ENCODE peak calls at places on chromosomes 1 and 21, in eight cellular contexts. R is CD8-positive, alpha-beta T cell; Z is heart right ventricle; K is pancreas; Y is body of pancreas; V is endothelial cell of umbilical vein; J is PC-3; S is prostate gland. I is an unnamed sample. For H3K36me3, the result is how much of the 10 kb centered on the place peaks cover.

GRCh38 chr1:90704817-90705216 is 12.3 kb downstream of the BARHL2 start:
- DNase-seq in S (no peak), R (no peak), V (no peak), Y (no peak), J (no peak), K (no peak), Z (no peak), I (no peak)

GRCh38 chr1:96370752-96371151 is 350.8 kb upstream of the PTBP2 start:
- DNase-seq in Z (no peak), S (no peak), Y (no peak), J (peak), K (no peak), R (no peak), V (peak), I (no peak)

GRCh38 chr21:37059181-37059580 is 13.7 kb downstream of the PIGP start:
- DNase-seq in Z (no peak), R (no peak), V (no peak), K (no peak), Y (no peak), S (no peak), J (no peak), I (no peak)

GRCh38 chr1:184860985-184861754 is 106.5 kb upstream of the EDEM3 start:
- DNase-seq in V (no peak), K (peak), J (no peak), Y (peak), R (no peak), S (no peak), Z (no peak), I (no peak)

GRCh38 chr21:42684109-42684916 is 30.9 kb downstream of the PDE9A start:
- DNase-seq in Z (no peak), Y (no peak), J (peak), S (no peak), V (no peak), K (no peak), R (peak), I (no peak)

GRCh38 chr1:243253211-243253926 is 1.7 kb downstream of the CEP170 start:
- DNase-seq in Y (no peak), S (no peak), R (no peak), J (peak), Z (no peak), K (no peak), V (peak), I (no peak)

GRCh38 chr1:23923592-23924495 is 10.7 kb upstream of the CNR2 start:
- DNase-seq in Y (no peak), V (no peak), K (no peak), Z (no peak), J (no peak), S (no peak), R (no peak), I (no peak)

GRCh38 chr1:228792601-228793000 is 57.3 kb downstream of the RHOU start:
- DNase-seq in Y (no peak), V (no peak), R (no peak), S (no peak), K (no peak), Z (no peak), J (no peak), I (no peak)

GRCh38 chr1:88009916-88010315 is 674.2 kb upstream of the PKN2 start:
- DNase-seq in V (no peak), R (no peak), Y (no peak), Z (no peak), J (no peak), K (no peak), S (no peak), I (no peak)

GRCh38 chr1:208202333-208202987 is 41.7 kb downstream of the PLXNA2 start:
- DNase-seq in S (no peak), V (no peak), R (no peak), K (no peak), J (peak), Z (no peak), Y (no peak), I (no peak)

GRCh38 chr1:156148236-156148635 is 5.1 kb upstream of the SEMA4A start:
- DNase-seq in V (peak), Z (no peak), K (no peak), S (no peak), J (peak), Y (no peak), R (no peak), I (no peak)

GRCh38 chr1:29459551-29459945 is 223.2 kb downstream of the PTPRU start:
- DNase-seq in R (no peak), Y (no peak), Z (no peak), S (no peak), K (no peak), V (no peak), J (no peak), I (no peak)

GRCh38 chr1:221286399-221286798 is 407.2 kb downstream of the HLX start:
- DNase-seq in S (no peak), R (no peak), Z (no peak), V (no peak), Y (no peak), K (no peak), J (no peak), I (no peak)

GRCh38 chr1:74193908-74194307 is 4.1 kb downstream of the LRRIQ3 start:
- DNase-seq in V (no peak), Y (no peak), K (no peak), R (no peak), S (no peak), Z (no peak), J (peak), I (no peak)

GRCh38 chr21:21715286-21715969 is 717.2 kb downstream of the NCAM2 start:
- DNase-seq in Y (no peak), Z (no peak), V (no peak), K (no peak), S (no peak), R (no peak), J (peak), I (no peak)

GRCh38 chr1:201748331-201748730 is 80.6 kb upstream of the IPO9 start:
- DNase-seq in Z (no peak), R (no peak), V (peak), S (no peak), Y (no peak), K (no peak), J (peak), I (no peak)

GRCh38 chr1:20558180-20558579 is 5.8 kb downstream of the FAM43B start:
- DNase-seq in R (no peak), S (no peak), K (no peak), Y (no peak), J (no peak), Z (no peak), V (no peak), I (no peak)

GRCh38 chr1:97634758-97635157 is 286.1 kb downstream of the DPYD start:
- DNase-seq in S (no peak), R (no peak), J (no peak), V (no peak), Z (no peak), K (no peak), Y (no peak), I (no peak)

GRCh38 chr1:114554577-114554976 is 26.8 kb downstream of the BCAS2 start:
- DNase-seq in R (no peak), Y (no peak), S (no peak), V (no peak), J (no peak), K (no peak), Z (no peak), I (peak)

GRCh38 chr1:207134550-207134949 is 30.5 kb downstream of the C4BPA start:
- DNase-seq in V (no peak), K (no peak), Z (no peak), J (no peak), Y (no peak), R (no peak), S (no peak), I (no peak)

GRCh38 chr1:24768873-24769605 is 23.8 kb downstream of the CLIC4 start:
- DNase-seq in Z (no peak), R (no peak), J (no peak), Y (no peak), K (no peak), V (peak), S (no peak), I (no peak)

GRCh38 chr1:167791281-167792209 is 69.8 kb downstream of the MPZL1 start:
- DNase-seq in Z (no peak), R (no peak), V (no peak), Y (no peak), K (no peak), J (no peak), S (no peak), I (peak)
- TF ChIP-seq CTCF in Z (no peak), R (no peak), V (no peak), Y (no peak), K (no peak), J (no peak), S (no peak), I (no peak)

GRCh38 chr1:46703927-46704641 is 14.8 kb downstream of the EFCAB14 start:
- DNase-seq in Y (no peak), Z (no peak), V (no peak), K (no peak), J (no peak), S (no peak), R (no peak), I (no peak)

GRCh38 chr1:46697053-46697452 is 21.9 kb downstream of the EFCAB14 start:
- DNase-seq in Z (no peak), K (no peak), J (peak), V (no peak), S (no peak), R (no peak), Y (no peak), I (no peak)

GRCh38 chr1:46705408-46705807 is 13.5 kb downstream of the EFCAB14 start:
- DNase-seq in J (peak), Z (no peak), R (no peak), K (no peak), S (no peak), V (no peak), Y (no peak), I (no peak)

GRCh38 chr1:46699670-46700069 is 19.2 kb downstream of the EFCAB14 start:
- DNase-seq in V (no peak), J (no peak), K (no peak), R (no peak), Y (no peak), Z (no peak), S (no peak), I (no peak)
- H3K36me3 ChIP-seq in V (under half), J (under half), K (under half), R (under half), Y (under half), Z (under half), S (under half), I (under half)

DNA sequence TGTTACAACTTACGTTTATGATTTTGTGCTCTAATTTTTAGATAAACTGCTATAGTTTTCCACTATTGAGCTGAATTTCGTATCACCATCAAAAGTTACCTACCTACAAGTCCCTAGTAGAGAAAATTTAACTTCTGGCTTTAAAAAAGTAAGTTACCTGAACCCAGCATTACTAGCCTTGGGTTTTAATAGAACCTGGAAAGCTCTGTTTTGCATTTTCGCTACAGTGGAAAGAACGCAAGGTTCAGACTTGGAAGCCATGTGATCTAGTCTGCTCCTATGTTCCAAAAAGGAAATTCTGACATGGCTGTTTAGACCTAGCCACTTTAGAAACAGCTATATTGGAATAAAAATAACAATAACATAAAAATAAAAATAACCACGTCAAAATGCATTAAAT is 110.5 kb downstream of the SLC45A1 start:
- DNase-seq in R (no peak), V (no peak), K (no peak), J (no peak), Y (no peak), Z (no peak), S (no peak), I (no peak)
- H3K4me3 ChIP-seq in R (no peak), V (no peak), K (no peak), J (no peak), Y (no peak), Z (no peak), S (no peak), I (no peak)

GRCh38 chr1:117342397-117342796 is 24.9 kb upstream of the MAN1A2 start:
- DNase-seq in S (no peak), R (no peak), Z (no peak), K (no peak), V (no peak), J (no peak), Y (no peak), I (no peak)
- TF ChIP-seq CTCF in S (no peak), R (no peak), Z (no peak), K (no peak), V (no peak), J (no peak), Y (no peak), I (no peak)

GRCh38 chr1:200628223-200628868 is 7.8 kb upstream of the KIF14 start:
- DNase-seq in Y (no peak), Z (no peak), R (peak), V (no peak), S (no peak), K (no peak), J (no peak), I (no peak)
- H3K36me3 ChIP-seq in Y (under half), Z (under half), R (under half), V (under half), S (under half), K (under half), J (under half), I (under half)

GRCh38 chr1:6691507-6691906 is 10.1 kb downstream of the DNAJC11 start:
- DNase-seq in Z (no peak), S (no peak), J (no peak), R (no peak), Y (no peak), K (no peak), V (no peak), I (no peak)
- H3K4me3 ChIP-seq in Z (no peak), S (no peak), J (no peak), R (no peak), Y (no peak), K (no peak), V (no peak), I (no peak)

GRCh38 chr1:51344602-51345299 is 14.4 kb upstream of the TTC39A start:
- DNase-seq in Y (peak), V (no peak), R (no peak), S (peak), J (peak), K (peak), Z (peak), I (peak)
- TF ChIP-seq CTCF in Y (no peak), V (no peak), R (no peak), S (no peak), J (no peak), K (peak), Z (peak), I (no peak)

DNA sequence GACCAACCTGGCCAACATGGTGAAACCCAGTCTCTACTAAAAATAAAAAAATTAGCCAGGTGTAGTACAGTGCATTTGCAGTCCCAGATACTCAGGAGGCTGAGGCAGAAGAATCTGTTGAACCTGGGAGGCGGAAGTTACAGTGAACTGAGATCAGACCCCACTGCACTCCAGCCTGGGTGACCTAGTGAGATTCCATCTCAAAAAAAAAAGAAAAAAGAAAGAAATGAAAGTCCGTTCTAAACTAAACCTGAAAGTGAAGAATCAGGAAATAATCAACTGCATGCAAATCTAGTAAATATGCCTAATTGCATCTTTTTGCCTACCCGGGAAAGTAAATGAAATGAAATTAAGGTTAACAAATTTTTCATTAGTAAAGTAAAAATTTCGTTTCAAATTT is 99.6 kb downstream of the ZZZ3 start:
- DNase-seq in Y (no peak), S (no peak), J (no peak), Z (no peak), R (no peak), V (no peak), K (no peak), I (no peak)
- H3K36me3 ChIP-seq in Y (under half), S (under half), J (under half), Z (under half), R (under half), V (under half), K (under half), I (under half)

GRCh38 chr1:36389960-36390359 is 4.2 kb upstream of the STK40 start:
- DNase-seq in K (no peak), R (no peak), J (no peak), V (no peak), Z (no peak), Y (no peak), S (no peak), I (no peak)
- H3K4me3 ChIP-seq in K (no peak), R (no peak), J (no peak), V (no peak), Z (no peak), Y (no peak), S (no peak), I (no peak)